ENCODE peak calls at places on chromosome 14, in four cellular contexts. One of them, this sample, is unnamed.

GRCh38 chr14:74261288-74261687 is 22.0 kb downstream of the VSX2 start:
- DNase-seq in mesothelial cell of epicardium: no peak
- DNase-seq in cardiac fibroblast: no peak
- DNase-seq in esophagus squamous epithelium: no peak
- DNase-seq in this sample: no peak

GRCh38 chr14:66651536-66652220 is 143.7 kb downstream of the GPHN start:
- DNase-seq in mesothelial cell of epicardium: no peak
- DNase-seq in cardiac fibroblast: no peak
- DNase-seq in esophagus squamous epithelium: no peak
- DNase-seq in this sample: no peak

GRCh38 chr14:29896354-29896768 is 31.3 kb downstream of the PRKD1 start:
- DNase-seq in mesothelial cell of epicardium: no peak
- DNase-seq in cardiac fibroblast: no peak
- DNase-seq in esophagus squamous epithelium: no peak
- DNase-seq in this sample: no peak

GRCh38 chr14:72792051-72792788 is 101.7 kb downstream of the DPF3 start:
- DNase-seq in mesothelial cell of epicardium: no peak
- DNase-seq in cardiac fibroblast: no peak
- DNase-seq in esophagus squamous epithelium: no peak
- DNase-seq in this sample: no peak

GRCh38 chr14:53016491-53016890 is 65.6 kb upstream of the FERMT2 start:
- DNase-seq in mesothelial cell of epicardium: no peak
- DNase-seq in cardiac fibroblast: no peak
- DNase-seq in esophagus squamous epithelium: no peak
- DNase-seq in this sample: no peak

GRCh38 chr14:68695326-68695768 is 97.5 kb downstream of the ZFP36L1 start:
- DNase-seq in mesothelial cell of epicardium: no peak
- DNase-seq in cardiac fibroblast: peak
- DNase-seq in esophagus squamous epithelium: no peak
- DNase-seq in this sample: no peak

GRCh38 chr14:104870368-104871144 is 5.5 kb downstream of the CEP170B start:
- DNase-seq in mesothelial cell of epicardium: peak
- DNase-seq in cardiac fibroblast: no peak
- DNase-seq in esophagus squamous epithelium: no peak
- DNase-seq in this sample: no peak

GRCh38 chr14:62988967-62989366 is 56.3 kb downstream of the KCNH5 start:
- DNase-seq in mesothelial cell of epicardium: no peak
- DNase-seq in cardiac fibroblast: peak
- DNase-seq in esophagus squamous epithelium: no peak
- DNase-seq in this sample: no peak

GRCh38 chr14:60328588-60328987 is 79.6 kb downstream of the PPM1A start:
- DNase-seq in mesothelial cell of epicardium: no peak
- DNase-seq in cardiac fibroblast: no peak
- DNase-seq in esophagus squamous epithelium: no peak
- DNase-seq in this sample: no peak

GRCh38 chr14:36771256-36771655 is 109.6 kb downstream of the PAX9 start:
- DNase-seq in mesothelial cell of epicardium: no peak
- DNase-seq in cardiac fibroblast: no peak
- DNase-seq in esophagus squamous epithelium: no peak
- DNase-seq in this sample: no peak

GRCh38 chr14:75051556-75051899 is 261 bp upstream of the MLH3 start:
- DNase-seq in mesothelial cell of epicardium: no peak
- DNase-seq in cardiac fibroblast: no peak
- DNase-seq in esophagus squamous epithelium: no peak
- DNase-seq in this sample: no peak

GRCh38 chr14:53701108-53701875 is 255.3 kb downstream of the BMP4 start:
- DNase-seq in mesothelial cell of epicardium: no peak
- DNase-seq in cardiac fibroblast: no peak
- DNase-seq in esophagus squamous epithelium: no peak
- DNase-seq in this sample: no peak

GRCh38 chr14:44732144-44732543 is 225.1 kb upstream of the FSCB start:
- DNase-seq in mesothelial cell of epicardium: no peak
- DNase-seq in cardiac fibroblast: no peak
- DNase-seq in esophagus squamous epithelium: no peak
- DNase-seq in this sample: no peak

GRCh38 chr14:103857256-103857655 is 9.9 kb upstream of the PPP1R13B start:
- DNase-seq in mesothelial cell of epicardium: no peak
- DNase-seq in cardiac fibroblast: no peak
- DNase-seq in esophagus squamous epithelium: no peak
- DNase-seq in this sample: no peak

GRCh38 chr14:79551591-79551990 is 659.7 kb downstream of the DIO2 start:
- DNase-seq in mesothelial cell of epicardium: no peak
- DNase-seq in cardiac fibroblast: no peak
- DNase-seq in esophagus squamous epithelium: no peak
- DNase-seq in this sample: no peak

GRCh38 chr14:69592923-69593677 is 18.3 kb upstream of the SUSD6 start:
- DNase-seq in mesothelial cell of epicardium: peak
- DNase-seq in cardiac fibroblast: peak
- DNase-seq in esophagus squamous epithelium: no peak
- DNase-seq in this sample: no peak

GRCh38 chr14:66000771-66001170 is 485.4 kb upstream of the CCDC196 start:
- DNase-seq in mesothelial cell of epicardium: no peak
- DNase-seq in cardiac fibroblast: no peak
- DNase-seq in esophagus squamous epithelium: no peak
- DNase-seq in this sample: no peak

GRCh38 chr14:102590667-102591099 is 1.8 kb upstream of the RCOR1 start:
- DNase-seq in mesothelial cell of epicardium: no peak
- DNase-seq in cardiac fibroblast: peak
- DNase-seq in esophagus squamous epithelium: no peak
- DNase-seq in this sample: no peak
- TF ChIP-seq CTCF in mesothelial cell of epicardium: peak
- TF ChIP-seq CTCF in cardiac fibroblast: peak
- TF ChIP-seq CTCF in esophagus squamous epithelium: no peak
- TF ChIP-seq CTCF in this sample: peak

GRCh38 chr14:96261772-96262485 is 5.9 kb downstream of the BDKRB1 start:
- DNase-seq in mesothelial cell of epicardium: no peak
- DNase-seq in cardiac fibroblast: no peak
- DNase-seq in esophagus squamous epithelium: no peak
- DNase-seq in this sample: no peak
- TF ChIP-seq CTCF in mesothelial cell of epicardium: no peak
- TF ChIP-seq CTCF in cardiac fibroblast: no peak
- TF ChIP-seq CTCF in esophagus squamous epithelium: no peak
- TF ChIP-seq CTCF in this sample: no peak

DNA sequence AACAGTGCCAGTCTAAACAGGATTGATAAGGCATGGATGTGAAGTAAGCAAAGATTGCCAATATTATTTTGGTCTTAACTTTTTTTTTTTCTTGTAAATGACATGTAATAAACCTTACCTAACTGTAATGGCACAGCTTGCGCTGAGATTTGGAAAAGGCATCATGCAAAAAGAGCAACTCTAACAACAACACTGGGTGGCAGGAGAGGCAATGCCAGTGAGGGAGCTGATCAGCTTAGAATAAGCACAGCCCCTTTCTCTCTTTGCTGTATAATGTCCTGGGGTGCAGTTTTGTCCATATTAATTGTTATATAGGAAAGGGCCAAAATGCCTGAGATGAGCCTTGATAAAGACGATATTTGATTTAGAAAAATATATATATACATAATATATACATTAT is 1589.7 kb upstream of the FLRT2 start:
- DNase-seq in mesothelial cell of epicardium: no peak
- DNase-seq in cardiac fibroblast: peak
- DNase-seq in esophagus squamous epithelium: no peak
- DNase-seq in this sample: no peak
- TF ChIP-seq CTCF in mesothelial cell of epicardium: no peak
- TF ChIP-seq CTCF in cardiac fibroblast: no peak
- TF ChIP-seq CTCF in esophagus squamous epithelium: no peak
- TF ChIP-seq CTCF in this sample: peak

GRCh38 chr14:100900837-100901390 is 2.6 kb downstream of the RTL1 start:
- DNase-seq in mesothelial cell of epicardium: no peak
- DNase-seq in cardiac fibroblast: no peak
- DNase-seq in esophagus squamous epithelium: no peak
- DNase-seq in this sample: peak
- TF ChIP-seq CTCF in mesothelial cell of epicardium: peak
- TF ChIP-seq CTCF in cardiac fibroblast: no peak
- TF ChIP-seq CTCF in esophagus squamous epithelium: no peak
- TF ChIP-seq CTCF in this sample: peak

GRCh38 chr14:106790189-106791036 is 1264.0 kb downstream of the TMEM121 start:
- DNase-seq in mesothelial cell of epicardium: no peak
- DNase-seq in cardiac fibroblast: no peak
- DNase-seq in esophagus squamous epithelium: no peak
- DNase-seq in this sample: no peak
- TF ChIP-seq CTCF in mesothelial cell of epicardium: no peak
- TF ChIP-seq CTCF in cardiac fibroblast: peak
- TF ChIP-seq CTCF in esophagus squamous epithelium: peak
- TF ChIP-seq CTCF in this sample: peak

GRCh38 chr14:55417955-55418354 is 6.3 kb upstream of the ATG14 start:
- DNase-seq in mesothelial cell of epicardium: no peak
- DNase-seq in cardiac fibroblast: no peak
- DNase-seq in esophagus squamous epithelium: no peak
- DNase-seq in this sample: no peak

GRCh38 chr14:55419663-55420062 is 8.0 kb upstream of the ATG14 start:
- DNase-seq in mesothelial cell of epicardium: no peak
- DNase-seq in cardiac fibroblast: no peak
- DNase-seq in esophagus squamous epithelium: no peak
- DNase-seq in this sample: no peak

GRCh38 chr14:55414551-55414950 is 2.9 kb upstream of the ATG14 start:
- DNase-seq in mesothelial cell of epicardium: no peak
- DNase-seq in cardiac fibroblast: no peak
- DNase-seq in esophagus squamous epithelium: no peak
- DNase-seq in this sample: no peak

GRCh38 chr14:55418411-55418810 is 6.8 kb upstream of the ATG14 start:
- DNase-seq in mesothelial cell of epicardium: no peak
- DNase-seq in cardiac fibroblast: no peak
- DNase-seq in esophagus squamous epithelium: no peak
- DNase-seq in this sample: no peak

DNA sequence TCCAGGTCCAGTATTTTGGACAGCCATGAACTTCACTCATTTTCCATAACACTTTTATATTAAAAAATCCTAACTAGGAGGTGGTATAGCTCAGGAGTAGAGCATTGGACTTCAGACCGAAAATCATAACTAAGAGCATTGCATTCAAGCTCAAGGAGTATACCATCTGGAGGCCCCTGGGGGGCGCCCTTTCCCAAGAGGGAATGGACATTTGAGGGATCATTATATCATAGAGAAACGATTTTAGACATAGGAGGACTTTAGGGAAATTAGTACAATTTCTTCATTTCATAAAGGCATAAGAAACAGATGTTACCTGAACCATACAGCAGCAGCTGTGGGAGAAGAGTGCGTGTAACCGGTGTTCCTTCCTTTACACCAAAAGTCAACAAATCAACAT is 5.2 kb upstream of the ATG14 start:
- DNase-seq in mesothelial cell of epicardium: no peak
- DNase-seq in cardiac fibroblast: peak
- DNase-seq in esophagus squamous epithelium: no peak
- DNase-seq in this sample: no peak
- TF ChIP-seq CTCF in mesothelial cell of epicardium: peak
- TF ChIP-seq CTCF in cardiac fibroblast: peak
- TF ChIP-seq CTCF in esophagus squamous epithelium: no peak
- TF ChIP-seq CTCF in this sample: peak

GRCh38 chr14:35404496-35405303 is at the start of gene NFKBIA:
- DNase-seq in mesothelial cell of epicardium: peak
- DNase-seq in cardiac fibroblast: peak
- DNase-seq in esophagus squamous epithelium: peak
- DNase-seq in this sample: peak
- TF ChIP-seq CTCF in mesothelial cell of epicardium: no peak
- TF ChIP-seq CTCF in cardiac fibroblast: peak
- TF ChIP-seq CTCF in esophagus squamous epithelium: peak
- TF ChIP-seq CTCF in this sample: peak

DNA sequence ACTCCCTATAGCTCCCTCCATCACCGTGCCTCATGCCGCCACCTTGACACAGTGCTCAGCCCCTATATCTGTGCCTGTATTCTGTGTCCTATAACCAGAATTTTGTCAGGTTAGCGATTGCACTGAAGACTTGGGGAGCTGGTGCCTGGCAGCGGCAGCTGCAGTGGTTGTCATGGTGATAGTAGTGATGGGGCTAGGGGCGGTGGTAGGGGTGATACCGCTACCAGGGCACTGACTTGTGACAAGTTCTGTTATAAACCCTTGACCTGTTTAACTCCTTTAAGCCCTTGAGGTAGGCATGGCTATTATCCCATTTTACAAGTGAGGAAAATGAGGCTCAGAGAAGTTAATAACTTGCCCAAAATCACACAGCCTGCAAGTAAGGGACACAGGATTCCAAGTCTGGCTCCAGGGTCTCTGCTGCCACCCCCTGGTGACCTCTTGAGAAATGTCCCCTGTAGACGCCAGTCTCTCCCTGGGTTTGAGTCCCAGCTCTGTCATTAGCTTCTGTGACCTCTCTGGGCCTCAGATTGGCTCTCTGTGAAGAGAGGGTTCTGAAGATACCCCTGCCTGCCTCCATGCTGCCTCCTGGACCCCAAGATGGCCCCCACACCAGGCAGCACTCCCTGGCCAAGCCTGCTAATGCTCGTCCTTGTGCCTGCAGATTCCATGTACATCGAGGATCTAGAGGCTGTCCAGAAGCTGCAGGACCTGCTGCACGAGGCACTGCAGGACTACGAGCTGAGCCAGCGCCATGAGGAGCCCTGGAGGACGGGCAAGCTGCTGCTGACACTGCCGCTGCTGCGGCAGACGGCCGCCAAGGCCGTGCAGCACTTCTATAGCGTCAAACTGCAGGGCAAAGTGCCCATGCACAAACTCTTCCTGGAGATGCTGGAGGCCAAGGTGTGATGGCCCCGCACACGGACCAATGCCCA is 121.9 kb downstream of the ESRRB start:
- DNase-seq in mesothelial cell of epicardium: no peak
- DNase-seq in cardiac fibroblast: no peak
- DNase-seq in esophagus squamous epithelium: no peak
- DNase-seq in this sample: no peak
- TF ChIP-seq CTCF in mesothelial cell of epicardium: no peak
- TF ChIP-seq CTCF in cardiac fibroblast: no peak
- TF ChIP-seq CTCF in esophagus squamous epithelium: no peak
- TF ChIP-seq CTCF in this sample: peak

This sample was measured in type B pancreatic cell.